ENCODE peak calls at places on chromosomes 13 and 19, in four cellular contexts. One of them, this sample, is unnamed.
A peak's percentile ranks its signal among the peaks of the same experiment; 100 is the strongest.

GRCh38 chr13:93721483-93721882 is 494.9 kb downstream of the GPC6 start:
- DNase-seq in heart right ventricle: no peak
- DNase-seq in ovary: no peak
- DNase-seq in A549: no peak
- DNase-seq in this sample: no peak

GRCh38 chr13:31248361-31248760 is 48.6 kb downstream of the B3GLCT start:
- DNase-seq in heart right ventricle: no peak
- DNase-seq in ovary: no peak
- DNase-seq in A549: no peak
- DNase-seq in this sample: no peak

GRCh38 chr13:36839281-36839680 is 20.3 kb downstream of the RFXAP start:
- DNase-seq in heart right ventricle: no peak
- DNase-seq in ovary: no peak
- DNase-seq in A549: no peak
- DNase-seq in this sample: no peak

GRCh38 chr13:97630725-97631124 is 196.8 kb downstream of the RAP2A start:
- DNase-seq in heart right ventricle: no peak
- DNase-seq in ovary: no peak
- DNase-seq in A549: no peak
- DNase-seq in this sample: no peak

GRCh38 chr19:44587863-44588752 is 25.3 kb upstream of the IGSF23 start:
- DNase-seq in heart right ventricle: no peak
- DNase-seq in ovary: no peak
- DNase-seq in A549: peak; percentile 84
- DNase-seq in this sample: no peak

GRCh38 chr19:575527-576506 is 3.4 kb downstream of the BSG start:
- DNase-seq in heart right ventricle: peak; percentile 77
- DNase-seq in ovary: peak; percentile 72
- DNase-seq in A549: no peak
- DNase-seq in this sample: no peak

GRCh38 chr19:2630352-2631001 is 72.0 kb downstream of the GNG7 start:
- DNase-seq in heart right ventricle: no peak
- DNase-seq in ovary: no peak
- DNase-seq in A549: no peak
- DNase-seq in this sample: no peak

GRCh38 chr19:1172353-1173159 is 1.5 kb downstream of the SBNO2 start:
- DNase-seq in heart right ventricle: peak; percentile 46
- DNase-seq in ovary: no peak
- DNase-seq in A549: peak; percentile 54
- DNase-seq in this sample: peak; percentile 84

GRCh38 chr13:94947965-94948371 is 235.6 kb upstream of the SOX21 start:
- DNase-seq in heart right ventricle: no peak
- DNase-seq in ovary: no peak
- DNase-seq in A549: no peak
- DNase-seq in this sample: no peak

GRCh38 chr19:49690656-49691242 is at the start of gene CPT1C:
- DNase-seq in heart right ventricle: peak; percentile 82
- DNase-seq in ovary: peak; percentile 82
- DNase-seq in A549: no peak
- DNase-seq in this sample: peak; percentile 81

GRCh38 chr19:39737351-39737750 is 478 bp downstream of the CLC start:
- DNase-seq in heart right ventricle: no peak
- DNase-seq in ovary: no peak
- DNase-seq in A549: no peak
- DNase-seq in this sample: no peak

GRCh38 chr19:46387713-46388130 is 25.6 kb downstream of the CCDC8 start:
- DNase-seq in heart right ventricle: no peak
- DNase-seq in ovary: no peak
- DNase-seq in A549: no peak
- DNase-seq in this sample: no peak

GRCh38 chr19:41354343-41354974 is 737 bp upstream of the TGFB1 start:
- DNase-seq in heart right ventricle: peak; percentile 28
- DNase-seq in ovary: no peak
- DNase-seq in A549: no peak
- DNase-seq in this sample: no peak

GRCh38 chr13:88648598-88649373 is 977.6 kb downstream of the SLITRK5 start:
- DNase-seq in heart right ventricle: no peak
- DNase-seq in ovary: no peak
- DNase-seq in A549: no peak
- DNase-seq in this sample: no peak

GRCh38 chr13:61727714-61728275 is 312.1 kb upstream of the PCDH20 start:
- DNase-seq in heart right ventricle: no peak
- DNase-seq in ovary: no peak
- DNase-seq in A549: no peak
- DNase-seq in this sample: no peak

GRCh38 chr19:45471116-45471865 is 3.5 kb downstream of the FOSB start:
- DNase-seq in heart right ventricle: no peak
- DNase-seq in ovary: no peak
- DNase-seq in A549: no peak
- DNase-seq in this sample: no peak

GRCh38 chr13:28313579-28313978 is 175.2 kb downstream of the PAN3 start:
- DNase-seq in heart right ventricle: no peak
- DNase-seq in ovary: no peak
- DNase-seq in A549: no peak
- DNase-seq in this sample: no peak
- TF ChIP-seq CTCF in heart right ventricle: peak; percentile 41
- TF ChIP-seq CTCF in ovary: no peak
- TF ChIP-seq CTCF in A549: no peak
- TF ChIP-seq CTCF in this sample: no peak

GRCh38 chr19:6969490-6969889 is 51.7 kb downstream of the MBD3L2B start:
- DNase-seq in heart right ventricle: no peak
- DNase-seq in ovary: no peak
- DNase-seq in A549: no peak
- DNase-seq in this sample: no peak
- TF ChIP-seq CTCF in heart right ventricle: no peak
- TF ChIP-seq CTCF in ovary: no peak
- TF ChIP-seq CTCF in A549: no peak
- TF ChIP-seq CTCF in this sample: no peak

GRCh38 chr13:21079761-21080730 is 18.7 kb upstream of the LATS2 start:
- DNase-seq in heart right ventricle: no peak
- DNase-seq in ovary: no peak
- DNase-seq in A549: no peak
- DNase-seq in this sample: no peak
- TF ChIP-seq CTCF in heart right ventricle: no peak
- TF ChIP-seq CTCF in ovary: no peak
- TF ChIP-seq CTCF in A549: no peak
- TF ChIP-seq CTCF in this sample: no peak

GRCh38 chr13:26946675-26947342 is 186.2 kb upstream of the GPR12 start:
- DNase-seq in heart right ventricle: no peak
- DNase-seq in ovary: no peak
- DNase-seq in A549: peak; percentile 71
- DNase-seq in this sample: no peak
- TF ChIP-seq CTCF in heart right ventricle: peak; percentile 82
- TF ChIP-seq CTCF in ovary: peak; percentile 82
- TF ChIP-seq CTCF in A549: peak; percentile 72
- TF ChIP-seq CTCF in this sample: peak; percentile 72

GRCh38 chr19:56351208-56351607 is 36.6 kb upstream of the ZSCAN5A start:
- DNase-seq in heart right ventricle: no peak
- DNase-seq in ovary: no peak
- DNase-seq in A549: no peak
- DNase-seq in this sample: no peak
- TF ChIP-seq CTCF in heart right ventricle: no peak
- TF ChIP-seq CTCF in ovary: no peak
- TF ChIP-seq CTCF in A549: no peak
- TF ChIP-seq CTCF in this sample: no peak

GRCh38 chr19:36139473-36140288 is at the start of gene CAPNS1:
- DNase-seq in heart right ventricle: peak; percentile 99
- DNase-seq in ovary: peak; percentile 98
- DNase-seq in A549: peak; percentile 99
- DNase-seq in this sample: peak; percentile 97
- TF ChIP-seq CTCF in heart right ventricle: peak; percentile 29
- TF ChIP-seq CTCF in ovary: peak; percentile 39
- TF ChIP-seq CTCF in A549: peak; percentile 17
- TF ChIP-seq CTCF in this sample: peak; percentile 5

GRCh38 chr19:58362272-58362994 is at the start of gene ZNF497:
- DNase-seq in heart right ventricle: peak; percentile 98
- DNase-seq in ovary: peak; percentile 95
- DNase-seq in A549: peak; percentile 99
- DNase-seq in this sample: peak; percentile 96

GRCh38 chr19:58368561-58369360 is 6.2 kb upstream of the ZNF497 start:
- DNase-seq in heart right ventricle: no peak
- DNase-seq in ovary: no peak
- DNase-seq in A549: no peak
- DNase-seq in this sample: no peak

GRCh38 chr19:58364127-58364526 is 1.6 kb upstream of the ZNF497 start:
- DNase-seq in heart right ventricle: no peak
- DNase-seq in ovary: no peak
- DNase-seq in A549: no peak
- DNase-seq in this sample: no peak

GRCh38 chr19:58367698-58368454 is 5.3 kb upstream of the ZNF497 start:
- DNase-seq in heart right ventricle: no peak
- DNase-seq in ovary: no peak
- DNase-seq in A549: no peak
- DNase-seq in this sample: no peak

GRCh38 chr19:58366576-58367430 is 4.3 kb upstream of the ZNF497 start:
- DNase-seq in heart right ventricle: no peak
- DNase-seq in ovary: no peak
- DNase-seq in A549: no peak
- DNase-seq in this sample: no peak
- TF ChIP-seq CTCF in heart right ventricle: no peak
- TF ChIP-seq CTCF in ovary: no peak
- TF ChIP-seq CTCF in A549: no peak
- TF ChIP-seq CTCF in this sample: no peak

DNA sequence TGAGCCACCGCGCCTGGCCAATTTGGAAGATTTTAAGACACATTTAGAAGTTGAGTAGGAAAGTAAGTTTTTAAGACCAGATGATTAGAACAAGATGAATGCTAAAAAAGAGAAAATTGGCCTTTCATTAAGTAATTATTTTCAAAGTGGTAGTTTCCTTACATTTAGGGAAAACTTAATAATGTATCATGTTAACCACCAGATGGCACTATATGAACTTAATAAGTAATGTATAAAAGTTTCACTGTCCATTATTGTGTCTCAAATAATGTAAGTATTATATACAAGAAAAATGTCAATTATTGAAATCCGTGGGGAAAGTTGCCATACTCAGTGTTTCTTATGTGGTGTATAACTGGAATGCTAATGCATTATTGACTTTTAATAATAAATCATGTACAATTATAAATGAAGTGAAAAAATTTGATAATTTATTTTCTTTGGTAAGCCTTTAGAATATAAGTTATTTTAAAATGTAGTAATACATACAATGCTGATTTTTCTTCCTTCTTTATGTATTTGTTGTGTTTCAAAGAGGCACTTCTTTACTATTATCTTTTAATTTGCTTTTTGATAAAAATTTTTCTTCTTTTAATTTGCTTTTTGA is 29.2 kb downstream of the COG6 start:
- DNase-seq in heart right ventricle: no peak
- DNase-seq in ovary: no peak
- DNase-seq in A549: peak; percentile 28
- DNase-seq in this sample: no peak
- TF ChIP-seq CTCF in heart right ventricle: peak; percentile 60
- TF ChIP-seq CTCF in ovary: peak; percentile 32
- TF ChIP-seq CTCF in A549: peak; percentile 34
- TF ChIP-seq CTCF in this sample: peak; percentile 39

This sample was measured in prostate gland.